ENCODE peak calls at places on chromosomes 6 and 20, in five cellular contexts. E is amniotic stem cell, Q is Kasumi-1, L is GM04503, T is sciatic nerve. S is an unnamed sample.

GRCh38 chr20:5001174-5002076 is at the start of gene SLC23A2:
- DNase-seq in E (no peak), Q (peak), L (no peak), T (peak), S (no peak)

GRCh38 chr20:23248524-23248923 is 102.1 kb upstream of the NXT1 start:
- DNase-seq in E (no peak), Q (no peak), L (no peak), T (no peak), S (no peak)

GRCh38 chr20:31691646-31692275 is 30.9 kb downstream of the BCL2L1 start:
- DNase-seq in E (no peak), Q (peak), L (peak), T (no peak), S (no peak)

GRCh38 chr6:14706378-14706929 is 539.4 kb upstream of the JARID2 start:
- DNase-seq in E (peak), Q (no peak), L (peak), T (peak), S (no peak)

GRCh38 chr20:19453369-19453768 is 240.9 kb downstream of the SLC24A3 start:
- DNase-seq in E (no peak), Q (no peak), L (no peak), T (no peak), S (no peak)

GRCh38 chr6:167125950-167126349 is 3.1 kb downstream of the CCR6 start:
- DNase-seq in E (no peak), Q (no peak), L (no peak), T (no peak), S (no peak)

GRCh38 chr6:153705429-153705828 is 333.6 kb upstream of the OPRM1 start:
- DNase-seq in E (no peak), Q (no peak), L (no peak), T (no peak), S (no peak)

GRCh38 chr20:25285856-25286798 is 38.2 kb downstream of the PYGB start:
- DNase-seq in E (no peak), Q (no peak), L (no peak), T (peak), S (no peak)

S was measured in Panc1.